ENCODE peak calls at places on chromosomes 4 and X, in eight cellular contexts. A, N, E, M, I, D, S and T are unnamed samples.

GRCh38 chr4:51995647-51996046 is 24.5 kb downstream of the LRRC66 start:
- DNase-seq in A (no peak), N (no peak), E (no peak), M (no peak), I (no peak), D (no peak), S (no peak), T (no peak)

GRCh38 chrX:130118396-130118795 is 8.1 kb upstream of the ELF4 start:
- DNase-seq in A (peak; percentile 48), N (peak; percentile 50), E (no peak), M (no peak), I (no peak), D (no peak), S (no peak), T (no peak)

GRCh38 chr4:184476660-184477059 is 2.3 kb upstream of the IRF2 start:
- DNase-seq in A (no peak), N (no peak), E (no peak), M (no peak), I (peak; percentile 29), D (no peak), S (no peak), T (no peak)

GRCh38 chr4:158856852-158857251 is 88.0 kb downstream of the FNIP2 start:
- DNase-seq in A (peak; percentile 57), N (peak; percentile 29), E (no peak), M (peak; percentile 14), I (peak; percentile 9), D (peak; percentile 26), S (no peak), T (peak; percentile 17)

GRCh38 chr4:4711902-4712301 is 147.6 kb upstream of the MSX1 start:
- DNase-seq in A (no peak), N (no peak), E (no peak), M (no peak), I (no peak), D (no peak), S (no peak), T (no peak)

GRCh38 chr4:156820931-156821330 is 150.7 kb downstream of the PDGFC start:
- DNase-seq in A (no peak), N (no peak), E (no peak), M (no peak), I (no peak), D (no peak), S (no peak), T (no peak)

GRCh38 chr4:114535725-114536124 is 62.9 kb upstream of the UGT8 start:
- DNase-seq in A (no peak), N (peak; percentile 21), E (no peak), M (no peak), I (no peak), D (no peak), S (no peak), T (no peak)

GRCh38 chrX:13719192-13719856 is 15.1 kb downstream of the TRAPPC2 start:
- DNase-seq in A (no peak), N (no peak), E (no peak), M (no peak), I (no peak), D (no peak), S (no peak), T (no peak)

GRCh38 chr4:137116144-137116543 is 416.1 kb downstream of the PCDH18 start:
- DNase-seq in A (no peak), N (peak; percentile 77), E (no peak), M (no peak), I (no peak), D (no peak), S (no peak), T (no peak)

GRCh38 chr4:81469774-81470455 is 1.8 kb downstream of the RASGEF1B start:
- DNase-seq in A (no peak), N (no peak), E (no peak), M (no peak), I (no peak), D (no peak), S (no peak), T (no peak)

GRCh38 chr4:125049711-125050110 is 265.0 kb upstream of the FAT4 start:
- DNase-seq in A (no peak), N (no peak), E (no peak), M (no peak), I (no peak), D (no peak), S (no peak), T (no peak)

GRCh38 chr4:121861427-121861826 is 8.8 kb downstream of the BBS7 start:
- DNase-seq in A (no peak), N (no peak), E (no peak), M (no peak), I (no peak), D (no peak), S (no peak), T (no peak)

GRCh38 chr4:99847362-99847976 is 30.8 kb downstream of the DAPP1 start:
- DNase-seq in A (no peak), N (no peak), E (no peak), M (no peak), I (peak; percentile 47), D (no peak), S (no peak), T (peak; percentile 57)

GRCh38 chr4:82865592-82865991 is 25.4 kb downstream of the SEC31A start:
- DNase-seq in A (peak; percentile 91), N (peak; percentile 86), E (no peak), M (no peak), I (peak; percentile 55), D (no peak), S (no peak), T (no peak)

GRCh38 chr4:98773638-98774037 is 115.2 kb upstream of the TSPAN5 start:
- DNase-seq in A (no peak), N (no peak), E (no peak), M (no peak), I (no peak), D (no peak), S (no peak), T (no peak)

GRCh38 chr4:72022553-72022952 is 9.2 kb upstream of the NPFFR2 start:
- DNase-seq in A (no peak), N (no peak), E (no peak), M (no peak), I (no peak), D (no peak), S (no peak), T (no peak)